ENCODE peak calls at places on chromosomes 1 and 21, in six cellular contexts. T is ovary, N is H1, K is transverse colon, R is SK-N-SH, H is A549. C is an unnamed sample.

GRCh38 chr1:221708076-221708571 is 33.8 kb downstream of the DUSP10 start:
- DNase-seq in R (peak), N (no peak), K (no peak), H (no peak), T (no peak), C (no peak)

GRCh38 chr1:147496571-147496970 is 44.7 kb upstream of the BCL9 start:
- DNase-seq in H (peak), N (no peak), T (peak), K (peak), R (peak), C (peak)

GRCh38 chr21:41894922-41895557 is 15.9 kb upstream of the PRDM15 start:
- DNase-seq in T (no peak), H (no peak), N (no peak), K (no peak), R (no peak), C (peak)

GRCh38 chr1:27508139-27508665 is 18.2 kb upstream of the WASF2 start:
- DNase-seq in N (no peak), H (peak), T (no peak), R (peak), K (no peak), C (no peak)

GRCh38 chr1:147631839-147632238 is 38.5 kb downstream of the ACP6 start:
- DNase-seq in K (no peak), T (no peak), H (no peak), N (no peak), R (no peak), C (no peak)

GRCh38 chr1:110746644-110747259 is 72.0 kb upstream of the KCNA3 start:
- DNase-seq in K (peak), N (peak), H (peak), R (no peak), T (peak), C (no peak)

GRCh38 chr1:109784551-109785252 is 21.0 kb upstream of the EPS8L3 start:
- DNase-seq in K (peak), R (no peak), N (no peak), H (no peak), T (no peak), C (peak)

GRCh38 chr1:28269529-28269928 is 10.2 kb downstream of the SESN2 start:
- DNase-seq in T (no peak), H (no peak), K (no peak), N (no peak), R (no peak), C (no peak)

GRCh38 chr1:77282866-77283539 is 1.2 kb downstream of the AK5 start:
- DNase-seq in T (peak), H (no peak), N (no peak), K (no peak), R (peak), C (no peak)

GRCh38 chr1:228404107-228404720 is 2.4 kb downstream of the TRIM11 start:
- DNase-seq in K (no peak), T (no peak), N (no peak), R (no peak), H (no peak), C (no peak)

GRCh38 chr1:60622486-60622885 is 459.9 kb upstream of the NFIA start:
- DNase-seq in N (no peak), T (no peak), H (no peak), K (no peak), R (no peak), C (no peak)

GRCh38 chr1:36448530-36449051 is 1.7 kb downstream of the OSCP1 start:
- DNase-seq in R (peak), N (no peak), T (no peak), H (no peak), K (no peak), C (no peak)

GRCh38 chr1:1540817-1541628 is 599 bp upstream of the TMEM240 start:
- DNase-seq in R (no peak), K (no peak), H (no peak), T (peak), N (no peak), C (no peak)

GRCh38 chr1:94047914-94048313 is 73.0 kb downstream of the ABCA4 start:
- DNase-seq in H (no peak), T (no peak), R (no peak), K (no peak), N (no peak), C (no peak)

GRCh38 chr21:42654179-42654912 is 925 bp downstream of the PDE9A start:
- DNase-seq in T (no peak), H (peak), N (no peak), R (peak), K (no peak), C (no peak)

GRCh38 chr1:185401019-185401418 is 84.0 kb upstream of the IVNS1ABP start:
- DNase-seq in T (no peak), K (no peak), H (peak), N (peak), R (no peak), C (no peak)

GRCh38 chr21:44304846-44305245 is 5.0 kb downstream of the PFKL start:
- DNase-seq in R (peak), K (peak), T (no peak), N (no peak), H (peak), C (no peak)

GRCh38 chr1:161019767-161020572 is 982 bp downstream of the F11R start:
- DNase-seq in H (no peak), N (no peak), T (no peak), R (no peak), K (no peak), C (no peak)

GRCh38 chr1:190168893-190169292 is 308.8 kb downstream of the BRINP3 start:
- DNase-seq in K (no peak), R (no peak), T (no peak), H (no peak), N (no peak), C (no peak)

GRCh38 chr1:3717715-3718601 is 34.3 kb upstream of the CCDC27 start:
- DNase-seq in T (no peak), H (no peak), R (no peak), N (no peak), K (no peak), C (no peak)

GRCh38 chr1:31396633-31397351 is 16.2 kb upstream of the SERINC2 start:
- DNase-seq in R (no peak), K (no peak), N (no peak), T (no peak), H (no peak), C (no peak)

GRCh38 chr1:85581802-85582686 is 1.5 kb downstream of the CCN1 start:
- DNase-seq in T (peak), R (peak), N (no peak), H (peak), K (peak), C (peak)
- TF ChIP-seq EP300 in T (no peak), R (no peak), N (no peak), H (no peak), K (no peak), C (no peak)

DNA sequence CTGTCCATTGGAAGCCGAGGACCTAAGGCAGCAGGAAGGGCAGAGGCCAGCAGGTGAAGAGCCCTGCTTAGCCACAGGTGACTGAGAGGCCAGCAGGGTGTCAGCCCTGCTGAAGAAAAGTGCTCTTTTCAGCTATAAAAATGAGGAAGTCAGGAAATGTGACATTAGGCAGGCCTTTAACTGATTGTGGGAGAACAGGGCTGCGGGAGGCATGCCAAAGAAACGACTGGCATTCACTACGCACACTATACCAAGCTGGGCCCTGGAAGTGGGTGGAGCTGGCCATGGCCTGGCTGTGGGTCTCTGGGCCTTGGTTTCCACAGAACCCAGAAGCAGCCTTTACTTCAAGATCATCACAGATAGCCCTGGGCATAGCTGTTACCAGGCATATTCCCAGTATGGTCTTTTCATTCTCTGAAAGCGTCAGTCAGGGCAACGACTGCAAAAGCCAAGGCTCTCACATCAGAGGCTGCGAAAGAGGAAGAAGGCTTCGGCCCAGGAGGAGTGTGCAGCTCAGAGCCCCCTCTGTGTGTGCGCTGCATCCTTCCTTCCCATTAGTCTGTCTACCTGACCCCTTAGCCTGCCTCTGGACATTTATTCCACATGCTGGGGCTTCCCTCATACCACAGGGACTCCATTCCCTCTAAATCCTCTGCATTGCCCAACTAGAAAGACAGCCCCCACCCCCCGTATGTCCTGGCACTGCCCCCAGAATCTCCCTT is 14.3 kb downstream of the SLC2A1 start:
- DNase-seq in R (no peak), H (no peak), T (no peak), K (peak), N (no peak), C (peak)
- H3K27ac ChIP-seq in R (peak), H (peak), T (no peak), K (peak), N (no peak), C (peak)

GRCh38 chr21:46055863-46056281 is 42.0 kb upstream of the COL6A2 start:
- DNase-seq in T (peak), N (no peak), H (no peak), R (no peak), K (no peak), C (peak)
- H3K4me3 ChIP-seq in T (no peak), N (no peak), H (no peak), R (no peak), K (no peak), C (peak)

DNA sequence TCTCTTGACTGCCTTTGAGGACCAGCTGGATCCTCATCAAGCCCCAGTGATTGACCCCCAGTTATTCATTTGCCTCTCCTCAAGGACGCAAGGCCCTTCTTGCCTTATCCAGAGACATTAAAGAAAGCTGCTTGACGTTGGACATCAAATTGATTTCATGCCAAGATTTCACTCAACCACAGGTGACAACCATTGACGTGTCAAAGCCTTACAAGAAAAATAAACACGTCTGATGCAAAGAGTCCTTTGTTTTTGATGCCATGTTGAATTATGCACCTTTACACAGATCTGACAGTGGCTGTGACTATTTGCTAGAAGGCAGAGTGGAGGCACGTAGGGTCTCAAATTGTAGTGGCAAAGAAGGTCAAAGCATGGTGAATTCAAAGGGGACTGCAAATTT is 666.2 kb upstream of the CAMK1G start:
- DNase-seq in R (no peak), N (no peak), K (no peak), T (no peak), H (no peak), C (no peak)
- TF ChIP-seq EP300 in R (no peak), N (no peak), K (no peak), T (no peak), H (no peak), C (no peak)

DNA sequence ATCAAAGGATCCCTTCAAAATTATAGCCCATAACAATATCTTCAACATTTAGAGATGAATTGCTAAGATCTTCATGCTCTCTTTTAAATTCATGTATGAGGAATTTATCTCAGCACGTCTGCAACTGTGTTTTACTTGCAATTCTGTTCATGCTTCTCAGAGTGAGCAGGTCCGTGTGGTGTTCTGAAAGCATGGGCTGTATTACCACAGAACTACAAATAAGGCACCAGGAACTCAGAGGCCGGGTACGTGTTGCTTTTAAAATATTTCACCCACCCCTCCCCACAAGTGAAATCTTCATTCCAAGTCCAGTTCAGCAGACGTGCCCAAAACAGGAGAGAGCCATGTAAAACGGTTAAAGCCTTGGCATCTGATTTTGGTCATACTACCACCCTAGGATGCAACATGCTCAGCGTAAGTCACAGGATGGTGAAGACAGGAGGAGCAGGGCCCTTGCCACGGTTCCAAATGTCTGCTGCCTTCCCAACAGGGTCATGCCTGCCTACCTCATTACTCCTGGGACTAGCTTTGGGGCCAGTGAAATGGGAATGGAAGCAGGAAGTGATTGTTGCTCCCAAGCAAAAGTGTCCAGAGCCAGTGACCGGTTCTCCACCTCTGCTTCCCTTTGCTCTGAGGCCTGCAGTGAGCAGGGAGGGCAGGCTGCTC is 133.7 kb downstream of the PTPN14 start:
- DNase-seq in T (no peak), R (no peak), K (no peak), H (no peak), N (no peak), C (no peak)
- H3K27ac ChIP-seq in T (peak), R (peak), K (peak), H (no peak), N (peak), C (peak)